ENCODE peak calls at places on chromosomes 4 and X, in eight cellular contexts. One of them, this sample, is unnamed.

GRCh38 chrX:18714910-18715309 is 7.5 kb downstream of the PPEF1 start:
- DNase-seq in LNCaP clone FGC: no peak
- DNase-seq in WERI-Rb-1: no peak
- DNase-seq in spleen: no peak
- DNase-seq in lower leg skin: no peak
- DNase-seq in adrenal gland: no peak
- DNase-seq in brain microvascular endothelial cell: no peak
- DNase-seq in fibroblast of pulmonary artery: no peak
- DNase-seq in this sample: no peak

GRCh38 chrX:107646736-107647135 is 18.4 kb downstream of the PRPS1 start:
- DNase-seq in LNCaP clone FGC: no peak
- DNase-seq in WERI-Rb-1: no peak
- DNase-seq in spleen: no peak
- DNase-seq in lower leg skin: no peak
- DNase-seq in adrenal gland: no peak
- DNase-seq in brain microvascular endothelial cell: no peak
- DNase-seq in fibroblast of pulmonary artery: no peak
- DNase-seq in this sample: no peak

GRCh38 chr4:75710246-75710645 is 14.1 kb upstream of the USO1 start:
- DNase-seq in LNCaP clone FGC: no peak
- DNase-seq in WERI-Rb-1: no peak
- DNase-seq in spleen: no peak
- DNase-seq in lower leg skin: peak; percentile 10
- DNase-seq in adrenal gland: no peak
- DNase-seq in brain microvascular endothelial cell: peak; percentile 11
- DNase-seq in fibroblast of pulmonary artery: peak; percentile 64
- DNase-seq in this sample: no peak

GRCh38 chr4:75940692-75941253 is at the start of gene NAAA:
- DNase-seq in LNCaP clone FGC: no peak
- DNase-seq in WERI-Rb-1: peak; percentile 81
- DNase-seq in spleen: peak; percentile 98
- DNase-seq in lower leg skin: peak; percentile 97
- DNase-seq in adrenal gland: peak; percentile 66
- DNase-seq in brain microvascular endothelial cell: peak; percentile 25
- DNase-seq in fibroblast of pulmonary artery: peak; percentile 45
- DNase-seq in this sample: peak; percentile 44

GRCh38 chrX:21374994-21375794 is 976 bp downstream of the CNKSR2 start:
- DNase-seq in LNCaP clone FGC: no peak
- DNase-seq in WERI-Rb-1: peak; percentile 11
- DNase-seq in spleen: peak; percentile 78
- DNase-seq in lower leg skin: no peak
- DNase-seq in adrenal gland: no peak
- DNase-seq in brain microvascular endothelial cell: no peak
- DNase-seq in fibroblast of pulmonary artery: no peak
- DNase-seq in this sample: no peak

GRCh38 chrX:10939384-10939783 is 171.7 kb upstream of the HCCS start:
- DNase-seq in LNCaP clone FGC: peak; percentile 88
- DNase-seq in WERI-Rb-1: no peak
- DNase-seq in spleen: no peak
- DNase-seq in lower leg skin: no peak
- DNase-seq in adrenal gland: no peak
- DNase-seq in brain microvascular endothelial cell: no peak
- DNase-seq in fibroblast of pulmonary artery: no peak
- DNase-seq in this sample: no peak

GRCh38 chr4:8840006-8840793 is 31.4 kb downstream of the HMX1 start:
- DNase-seq in LNCaP clone FGC: no peak
- DNase-seq in WERI-Rb-1: peak; percentile 16
- DNase-seq in spleen: peak; percentile 63
- DNase-seq in lower leg skin: peak; percentile 70
- DNase-seq in adrenal gland: no peak
- DNase-seq in brain microvascular endothelial cell: no peak
- DNase-seq in fibroblast of pulmonary artery: no peak
- DNase-seq in this sample: no peak

GRCh38 chrX:2710496-2710895 is 19.4 kb downstream of the CD99 start:
- DNase-seq in LNCaP clone FGC: no peak
- DNase-seq in WERI-Rb-1: no peak
- DNase-seq in spleen: no peak
- DNase-seq in lower leg skin: no peak
- DNase-seq in adrenal gland: no peak
- DNase-seq in brain microvascular endothelial cell: peak; percentile 63
- DNase-seq in fibroblast of pulmonary artery: no peak
- DNase-seq in this sample: no peak

GRCh38 chr4:5874811-5875465 is 17.9 kb downstream of the CRMP1 start:
- DNase-seq in LNCaP clone FGC: no peak
- DNase-seq in WERI-Rb-1: no peak
- DNase-seq in spleen: no peak
- DNase-seq in lower leg skin: no peak
- DNase-seq in adrenal gland: no peak
- DNase-seq in brain microvascular endothelial cell: no peak
- DNase-seq in fibroblast of pulmonary artery: peak; percentile 6
- DNase-seq in this sample: no peak

DNA sequence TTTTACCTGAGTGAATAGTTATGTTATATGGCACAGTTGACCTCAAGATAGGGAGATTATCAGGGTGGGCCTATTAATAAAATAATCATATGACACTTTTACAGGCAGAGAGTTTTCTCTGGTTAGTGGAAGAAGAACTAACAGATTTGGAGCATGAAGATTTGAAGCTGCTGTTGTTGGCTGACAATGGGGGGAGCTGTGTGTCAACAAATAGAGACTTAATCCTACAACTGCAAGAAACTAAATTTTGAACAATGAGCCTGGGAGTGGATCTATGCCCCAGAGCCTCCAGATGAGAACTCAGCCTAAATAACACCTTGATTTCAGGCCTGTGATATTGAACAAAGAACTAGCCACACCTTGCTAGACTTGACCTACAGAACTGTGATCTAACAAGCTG is 7.2 kb upstream of the CCSER1 start:
- DNase-seq in LNCaP clone FGC: no peak
- DNase-seq in WERI-Rb-1: no peak
- DNase-seq in spleen: no peak
- DNase-seq in lower leg skin: no peak
- DNase-seq in adrenal gland: no peak
- DNase-seq in brain microvascular endothelial cell: no peak
- DNase-seq in fibroblast of pulmonary artery: no peak
- DNase-seq in this sample: no peak
- TF ChIP-seq CTCF in LNCaP clone FGC: no peak
- TF ChIP-seq CTCF in WERI-Rb-1: peak; percentile 36
- TF ChIP-seq CTCF in spleen: no peak
- TF ChIP-seq CTCF in lower leg skin: no peak
- TF ChIP-seq CTCF in adrenal gland: no peak
- TF ChIP-seq CTCF in brain microvascular endothelial cell: no peak
- TF ChIP-seq CTCF in fibroblast of pulmonary artery: no peak
- TF ChIP-seq CTCF in this sample: peak; percentile 55

GRCh38 chr4:30386266-30386895 is 333.8 kb upstream of the PCDH7 start:
- DNase-seq in LNCaP clone FGC: no peak
- DNase-seq in WERI-Rb-1: no peak
- DNase-seq in spleen: no peak
- DNase-seq in lower leg skin: no peak
- DNase-seq in adrenal gland: no peak
- DNase-seq in brain microvascular endothelial cell: peak; percentile 13
- DNase-seq in fibroblast of pulmonary artery: peak; percentile 39
- DNase-seq in this sample: no peak

GRCh38 chr4:30385650-30386049 is 334.5 kb upstream of the PCDH7 start:
- DNase-seq in LNCaP clone FGC: no peak
- DNase-seq in WERI-Rb-1: no peak
- DNase-seq in spleen: no peak
- DNase-seq in lower leg skin: no peak
- DNase-seq in adrenal gland: no peak
- DNase-seq in brain microvascular endothelial cell: no peak
- DNase-seq in fibroblast of pulmonary artery: no peak
- DNase-seq in this sample: no peak

GRCh38 chr4:30380404-30380998 is 339.7 kb upstream of the PCDH7 start:
- DNase-seq in LNCaP clone FGC: peak; percentile 57
- DNase-seq in WERI-Rb-1: peak; percentile 72
- DNase-seq in spleen: no peak
- DNase-seq in lower leg skin: no peak
- DNase-seq in adrenal gland: peak; percentile 47
- DNase-seq in brain microvascular endothelial cell: peak; percentile 51
- DNase-seq in fibroblast of pulmonary artery: peak; percentile 87
- DNase-seq in this sample: no peak
- TF ChIP-seq CTCF in LNCaP clone FGC: peak; percentile 93
- TF ChIP-seq CTCF in WERI-Rb-1: peak; percentile 94
- TF ChIP-seq CTCF in spleen: peak; percentile 48
- TF ChIP-seq CTCF in lower leg skin: no peak
- TF ChIP-seq CTCF in adrenal gland: peak; percentile 25
- TF ChIP-seq CTCF in brain microvascular endothelial cell: peak; percentile 93
- TF ChIP-seq CTCF in fibroblast of pulmonary artery: peak; percentile 100
- TF ChIP-seq CTCF in this sample: peak; percentile 49

DNA sequence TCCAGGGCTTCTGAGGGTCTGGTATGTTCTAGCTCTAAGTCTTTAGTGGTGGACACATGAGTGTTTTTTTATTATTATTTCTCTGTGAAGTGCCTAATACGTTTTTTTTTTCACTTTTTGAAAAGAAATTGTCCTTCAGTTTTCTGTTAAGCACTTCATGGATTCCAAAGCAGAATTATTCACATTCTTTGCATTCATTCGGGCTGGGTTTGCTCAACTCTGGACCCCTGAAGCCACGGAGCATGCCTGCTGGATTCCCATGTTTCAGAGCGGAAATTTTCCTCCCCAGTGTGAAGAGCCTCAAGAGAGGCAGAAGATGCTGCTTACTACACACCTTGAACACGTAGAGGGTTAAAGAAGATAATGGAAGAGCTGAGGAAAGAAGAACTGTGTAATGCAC is 107.5 kb downstream of the EGF start:
- DNase-seq in LNCaP clone FGC: no peak
- DNase-seq in WERI-Rb-1: no peak
- DNase-seq in spleen: no peak
- DNase-seq in lower leg skin: no peak
- DNase-seq in adrenal gland: no peak
- DNase-seq in brain microvascular endothelial cell: peak; percentile 31
- DNase-seq in fibroblast of pulmonary artery: peak; percentile 28
- DNase-seq in this sample: no peak
- TF ChIP-seq CTCF in LNCaP clone FGC: no peak
- TF ChIP-seq CTCF in WERI-Rb-1: no peak
- TF ChIP-seq CTCF in spleen: no peak
- TF ChIP-seq CTCF in lower leg skin: no peak
- TF ChIP-seq CTCF in adrenal gland: no peak
- TF ChIP-seq CTCF in brain microvascular endothelial cell: no peak
- TF ChIP-seq CTCF in fibroblast of pulmonary artery: no peak
- TF ChIP-seq CTCF in this sample: no peak

GRCh38 chr4:168769857-168770256 is 240.2 kb downstream of the CBR4 start:
- DNase-seq in LNCaP clone FGC: no peak
- DNase-seq in WERI-Rb-1: no peak
- DNase-seq in spleen: no peak
- DNase-seq in lower leg skin: no peak
- DNase-seq in adrenal gland: no peak
- DNase-seq in brain microvascular endothelial cell: no peak
- DNase-seq in fibroblast of pulmonary artery: no peak
- DNase-seq in this sample: no peak

GRCh38 chr4:168769416-168769815 is 240.6 kb downstream of the CBR4 start:
- DNase-seq in LNCaP clone FGC: no peak
- DNase-seq in WERI-Rb-1: no peak
- DNase-seq in spleen: no peak
- DNase-seq in lower leg skin: no peak
- DNase-seq in adrenal gland: no peak
- DNase-seq in brain microvascular endothelial cell: peak; percentile 85
- DNase-seq in fibroblast of pulmonary artery: peak; percentile 69
- DNase-seq in this sample: no peak

GRCh38 chr4:168766537-168767316 is 243.3 kb downstream of the CBR4 start:
- DNase-seq in LNCaP clone FGC: no peak
- DNase-seq in WERI-Rb-1: no peak
- DNase-seq in spleen: no peak
- DNase-seq in lower leg skin: no peak
- DNase-seq in adrenal gland: peak; percentile 7
- DNase-seq in brain microvascular endothelial cell: peak; percentile 89
- DNase-seq in fibroblast of pulmonary artery: peak; percentile 67
- DNase-seq in this sample: no peak

GRCh38 chr4:168765322-168765721 is 244.7 kb downstream of the CBR4 start:
- DNase-seq in LNCaP clone FGC: no peak
- DNase-seq in WERI-Rb-1: no peak
- DNase-seq in spleen: no peak
- DNase-seq in lower leg skin: no peak
- DNase-seq in adrenal gland: no peak
- DNase-seq in brain microvascular endothelial cell: no peak
- DNase-seq in fibroblast of pulmonary artery: no peak
- DNase-seq in this sample: no peak

GRCh38 chr4:168765726-168766125 is 244.3 kb downstream of the CBR4 start:
- DNase-seq in LNCaP clone FGC: no peak
- DNase-seq in WERI-Rb-1: no peak
- DNase-seq in spleen: no peak
- DNase-seq in lower leg skin: no peak
- DNase-seq in adrenal gland: no peak
- DNase-seq in brain microvascular endothelial cell: no peak
- DNase-seq in fibroblast of pulmonary artery: peak; percentile 55
- DNase-seq in this sample: no peak
- TF ChIP-seq CTCF in LNCaP clone FGC: no peak
- TF ChIP-seq CTCF in WERI-Rb-1: no peak
- TF ChIP-seq CTCF in spleen: no peak
- TF ChIP-seq CTCF in lower leg skin: no peak
- TF ChIP-seq CTCF in adrenal gland: no peak
- TF ChIP-seq CTCF in brain microvascular endothelial cell: no peak
- TF ChIP-seq CTCF in fibroblast of pulmonary artery: no peak
- TF ChIP-seq CTCF in this sample: no peak

GRCh38 chr4:43782391-43782790 is 666.2 kb downstream of the KCTD8 start:
- DNase-seq in LNCaP clone FGC: no peak
- DNase-seq in WERI-Rb-1: no peak
- DNase-seq in spleen: no peak
- DNase-seq in lower leg skin: no peak
- DNase-seq in adrenal gland: no peak
- DNase-seq in brain microvascular endothelial cell: no peak
- DNase-seq in fibroblast of pulmonary artery: peak; percentile 8
- DNase-seq in this sample: no peak
- TF ChIP-seq CTCF in LNCaP clone FGC: peak; percentile 51
- TF ChIP-seq CTCF in WERI-Rb-1: no peak
- TF ChIP-seq CTCF in spleen: no peak
- TF ChIP-seq CTCF in lower leg skin: no peak
- TF ChIP-seq CTCF in adrenal gland: no peak
- TF ChIP-seq CTCF in brain microvascular endothelial cell: no peak
- TF ChIP-seq CTCF in fibroblast of pulmonary artery: no peak
- TF ChIP-seq CTCF in this sample: peak; percentile 13

DNA sequence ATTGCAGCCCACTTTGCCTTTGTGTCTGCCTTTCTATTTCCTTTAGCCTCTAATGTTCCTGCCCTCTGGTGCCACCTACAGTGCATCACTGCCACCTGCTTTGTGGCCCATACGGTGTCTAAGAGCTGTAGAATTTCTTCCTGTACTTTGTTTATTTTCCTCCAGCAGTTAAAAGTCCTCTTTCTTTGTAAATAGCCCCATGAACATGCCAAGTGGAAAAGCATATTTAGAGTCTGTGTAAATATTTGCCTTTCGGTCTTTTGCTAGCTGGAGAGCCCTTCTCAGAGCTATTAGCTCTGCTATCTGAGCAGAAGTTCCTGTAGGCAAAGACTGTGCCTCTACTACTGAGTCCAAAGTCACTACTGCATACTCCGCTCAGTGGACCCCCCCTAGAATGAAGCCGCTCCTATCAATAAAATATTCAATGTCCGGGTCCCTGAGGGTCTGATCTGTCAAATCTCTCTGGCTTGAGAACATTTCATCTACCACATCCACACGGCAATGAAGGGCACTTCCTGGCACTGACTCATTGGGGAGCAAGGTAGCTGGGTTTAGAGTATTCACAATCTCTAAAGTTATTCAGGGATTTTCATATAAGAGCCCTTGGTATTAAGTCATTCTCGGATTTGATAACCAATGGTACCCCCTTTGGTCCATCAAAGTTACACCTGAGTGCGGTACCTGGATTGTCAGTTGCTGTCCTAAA is 36.3 kb downstream of the SULT1E1 start:
- DNase-seq in LNCaP clone FGC: peak; percentile 93
- DNase-seq in WERI-Rb-1: peak; percentile 42
- DNase-seq in spleen: peak; percentile 73
- DNase-seq in lower leg skin: no peak
- DNase-seq in adrenal gland: peak; percentile 41
- DNase-seq in brain microvascular endothelial cell: peak; percentile 60
- DNase-seq in fibroblast of pulmonary artery: peak; percentile 71
- DNase-seq in this sample: no peak
- TF ChIP-seq CTCF in LNCaP clone FGC: peak; percentile 95
- TF ChIP-seq CTCF in WERI-Rb-1: peak; percentile 56
- TF ChIP-seq CTCF in spleen: peak; percentile 64
- TF ChIP-seq CTCF in lower leg skin: no peak
- TF ChIP-seq CTCF in adrenal gland: no peak
- TF ChIP-seq CTCF in brain microvascular endothelial cell: peak; percentile 83
- TF ChIP-seq CTCF in fibroblast of pulmonary artery: peak; percentile 69
- TF ChIP-seq CTCF in this sample: peak; percentile 9

This sample was measured in D721Med.